ENCODE peak calls at places on chromosomes 7 and 10, in seven cellular contexts. N is AG10803, E is upper lobe of right lung, I is endothelial cell, F is type B pancreatic cell, U is fibroblast of mammary gland, Q is WTC11. B is an unnamed sample.

GRCh38 chr10:14282271-14282670 is 48.5 kb downstream of the FRMD4A start:
- DNase-seq in N (peak), E (no peak), I (no peak), F (no peak), U (peak), Q (no peak), B (peak)

GRCh38 chr7:80984619-80985018 is 65.8 kb upstream of the SEMA3C start:
- DNase-seq in N (no peak), E (no peak), I (no peak), F (no peak), U (no peak), Q (no peak), B (no peak)

GRCh38 chr10:124012066-124012465 is 81.3 kb downstream of the CHST15 start:
- DNase-seq in N (no peak), E (no peak), I (no peak), F (no peak), U (no peak), Q (no peak), B (no peak)

GRCh38 chr10:8049151-8049873 is 5.2 kb upstream of the GATA3 start:
- DNase-seq in N (no peak), E (no peak), I (no peak), F (no peak), U (no peak), Q (peak), B (no peak)

GRCh38 chr10:31926765-31927596 is 1.6 kb downstream of the ARHGAP12 start:
- DNase-seq in N (no peak), E (no peak), I (no peak), F (no peak), U (no peak), Q (no peak), B (peak)

GRCh38 chr7:93327006-93327633 is 95.0 kb downstream of the VPS50 start:
- DNase-seq in N (peak), E (no peak), I (no peak), F (no peak), U (peak), Q (no peak), B (peak)

GRCh38 chr7:94562525-94562924 is 52.9 kb downstream of the CASD1 start:
- DNase-seq in N (peak), E (no peak), I (peak), F (no peak), U (no peak), Q (no peak), B (no peak)

GRCh38 chr7:16916111-16916639 is 34.4 kb upstream of the AGR3 start:
- DNase-seq in N (peak), E (no peak), I (no peak), F (no peak), U (peak), Q (no peak), B (peak)

GRCh38 chr7:14954035-14954434 is 51.5 kb upstream of the DGKB start:
- DNase-seq in N (no peak), E (no peak), I (no peak), F (no peak), U (no peak), Q (no peak), B (peak)

GRCh38 chr10:73339436-73339835 is 19.2 kb downstream of the CFAP70 start:
- DNase-seq in N (no peak), E (no peak), I (no peak), F (no peak), U (no peak), Q (no peak), B (no peak)

GRCh38 chr7:50273870-50274269 is 30.6 kb upstream of the IKZF1 start:
- DNase-seq in N (no peak), E (no peak), I (no peak), F (no peak), U (no peak), Q (no peak), B (no peak)

GRCh38 chr10:44990302-44990655 is 10.4 kb upstream of the ZNF22 start:
- DNase-seq in N (no peak), E (no peak), I (peak), F (no peak), U (no peak), Q (peak), B (no peak)

GRCh38 chr10:92972066-92972870 is 88.3 kb upstream of the CYP26C1 start:
- DNase-seq in N (peak), E (no peak), I (no peak), F (no peak), U (peak), Q (no peak), B (peak)

GRCh38 chr10:95268438-95268837 is 22.4 kb downstream of the PDLIM1 start:
- DNase-seq in N (no peak), E (no peak), I (peak), F (peak), U (peak), Q (no peak), B (peak)

GRCh38 chr10:810351-810846 is 120.9 kb upstream of the DIP2C start:
- DNase-seq in N (peak), E (no peak), I (peak), F (no peak), U (peak), Q (no peak), B (no peak)

GRCh38 chr7:98771519-98772241 is 98.1 kb downstream of the TMEM130 start:
- DNase-seq in N (peak), E (no peak), I (no peak), F (no peak), U (peak), Q (peak), B (no peak)

GRCh38 chr7:75806560-75807307 is 6.9 kb downstream of the CCL24 start:
- DNase-seq in N (no peak), E (no peak), I (no peak), F (no peak), U (no peak), Q (no peak), B (no peak)

GRCh38 chr10:127612-128432 is 7.4 kb upstream of the ZMYND11 start:
- DNase-seq in N (no peak), E (no peak), I (peak), F (no peak), U (no peak), Q (no peak), B (no peak)

GRCh38 chr7:17722798-17723197 is 217.5 kb downstream of the SNX13 start:
- DNase-seq in N (no peak), E (no peak), I (no peak), F (no peak), U (peak), Q (no peak), B (no peak)

GRCh38 chr10:119509909-119510451 is 32.5 kb downstream of the RGS10 start:
- DNase-seq in N (peak), E (no peak), I (no peak), F (no peak), U (no peak), Q (no peak), B (no peak)

GRCh38 chr10:112209534-112210200 is 26.1 kb upstream of the GPAM start:
- DNase-seq in N (peak), E (no peak), I (no peak), F (no peak), U (peak), Q (no peak), B (peak)

GRCh38 chr10:110794808-110795207 is 76.9 kb upstream of the PDCD4 start:
- DNase-seq in N (no peak), E (no peak), I (no peak), F (no peak), U (no peak), Q (no peak), B (no peak)

GRCh38 chr10:87760195-87760905 is 57.7 kb downstream of the ATAD1 start:
- DNase-seq in N (peak), E (no peak), I (no peak), F (no peak), U (no peak), Q (no peak), B (no peak)

GRCh38 chr10:29554660-29555059 is 80.1 kb downstream of the SVIL start:
- DNase-seq in N (peak), E (no peak), I (no peak), F (no peak), U (peak), Q (no peak), B (peak)

GRCh38 chr10:111872591-111872990 is 311.0 kb downstream of the GPAM start:
- DNase-seq in N (no peak), E (no peak), I (no peak), F (no peak), U (peak), Q (no peak), B (peak)

GRCh38 chr10:52056296-52056695 is 257.8 kb upstream of the DKK1 start:
- DNase-seq in N (no peak), E (no peak), I (no peak), F (no peak), U (no peak), Q (no peak), B (no peak)

GRCh38 chr7:75559355-75559986 is 67.4 kb downstream of the SPDYE5 start:
- DNase-seq in N (no peak), E (no peak), I (no peak), F (no peak), U (no peak), Q (no peak), B (no peak)

GRCh38 chr10:119541046-119541445 is 1.5 kb downstream of the RGS10 start:
- DNase-seq in N (peak), E (no peak), I (no peak), F (no peak), U (peak), Q (no peak), B (peak)

GRCh38 chr7:47345754-47346377 is 236.0 kb downstream of the TNS3 start:
- DNase-seq in N (no peak), E (no peak), I (no peak), F (no peak), U (no peak), Q (no peak), B (no peak)

GRCh38 chr10:45424668-45425404 is 50.8 kb downstream of the ALOX5 start:
- DNase-seq in N (no peak), E (peak), I (no peak), F (no peak), U (no peak), Q (no peak), B (no peak)

GRCh38 chr10:98029149-98030092 is 1.0 kb downstream of the CRTAC1 start:
- DNase-seq in N (no peak), E (no peak), I (peak), F (no peak), U (no peak), Q (peak), B (no peak)

GRCh38 chr7:191105-192034 is 1.0 kb upstream of the FAM20C start:
- DNase-seq in N (peak), E (no peak), I (no peak), F (no peak), U (peak), Q (no peak), B (peak)

GRCh38 chr10:61284222-61284890 is 168.8 kb downstream of the TMEM26 start:
- DNase-seq in N (peak), E (no peak), I (no peak), F (no peak), U (peak), Q (no peak), B (peak)

GRCh38 chr10:118721005-118721876 is 33.5 kb downstream of the CACUL1 start:
- DNase-seq in N (peak), E (no peak), I (peak), F (no peak), U (peak), Q (peak), B (peak)

GRCh38 chr10:106825996-106826395 is 338.5 kb downstream of the SORCS1 start:
- DNase-seq in N (no peak), E (no peak), I (no peak), F (no peak), U (no peak), Q (no peak), B (no peak)

GRCh38 chr10:64115913-64116643 is 594.9 kb downstream of the REEP3 start:
- DNase-seq in N (no peak), E (no peak), I (peak), F (no peak), U (no peak), Q (peak), B (peak)
- TF ChIP-seq CTCF in N (peak), E (peak), I (no peak), F (peak), U (peak), Q (peak), B (peak)

DNA sequence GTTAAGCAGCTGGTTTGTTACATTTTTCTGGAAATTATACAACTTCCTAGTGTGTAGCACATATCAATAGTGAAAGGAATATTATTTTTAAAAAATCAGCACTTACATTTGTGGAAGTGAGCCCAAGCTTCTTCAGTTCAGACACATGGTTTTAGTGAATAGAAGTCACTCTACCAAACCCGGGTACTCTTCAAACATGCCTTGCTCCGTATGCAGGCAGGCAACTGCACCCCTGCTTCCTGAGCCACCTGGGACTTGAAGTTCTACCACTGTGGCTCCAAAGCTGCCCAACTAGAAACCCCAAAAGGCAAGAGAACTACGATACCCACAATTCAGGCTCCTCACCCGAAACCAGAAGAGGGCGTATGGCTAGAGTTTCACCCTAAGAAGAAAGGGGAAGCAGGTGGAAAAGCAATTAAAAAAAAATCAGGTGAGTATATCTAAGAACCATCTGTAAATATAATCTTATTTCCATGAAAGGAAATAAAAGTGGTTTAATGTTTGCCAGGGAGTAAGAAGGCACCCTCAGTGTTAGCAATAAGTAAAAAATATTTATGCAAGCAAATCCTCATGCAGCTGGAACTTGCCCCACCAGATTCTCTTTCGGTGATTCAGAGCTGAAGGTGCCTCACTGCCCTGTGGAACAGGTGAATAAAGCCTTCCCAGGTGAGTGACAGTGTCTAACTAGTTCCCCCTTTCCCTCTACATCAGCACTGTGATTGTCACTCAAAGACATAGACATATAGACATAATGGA is at the start of gene MACC1:
- DNase-seq in N (no peak), E (peak), I (no peak), F (no peak), U (no peak), Q (peak), B (peak)
- TF ChIP-seq CTCF in N (no peak), E (peak), I (no peak), F (no peak), U (no peak), Q (no peak), B (peak)

DNA sequence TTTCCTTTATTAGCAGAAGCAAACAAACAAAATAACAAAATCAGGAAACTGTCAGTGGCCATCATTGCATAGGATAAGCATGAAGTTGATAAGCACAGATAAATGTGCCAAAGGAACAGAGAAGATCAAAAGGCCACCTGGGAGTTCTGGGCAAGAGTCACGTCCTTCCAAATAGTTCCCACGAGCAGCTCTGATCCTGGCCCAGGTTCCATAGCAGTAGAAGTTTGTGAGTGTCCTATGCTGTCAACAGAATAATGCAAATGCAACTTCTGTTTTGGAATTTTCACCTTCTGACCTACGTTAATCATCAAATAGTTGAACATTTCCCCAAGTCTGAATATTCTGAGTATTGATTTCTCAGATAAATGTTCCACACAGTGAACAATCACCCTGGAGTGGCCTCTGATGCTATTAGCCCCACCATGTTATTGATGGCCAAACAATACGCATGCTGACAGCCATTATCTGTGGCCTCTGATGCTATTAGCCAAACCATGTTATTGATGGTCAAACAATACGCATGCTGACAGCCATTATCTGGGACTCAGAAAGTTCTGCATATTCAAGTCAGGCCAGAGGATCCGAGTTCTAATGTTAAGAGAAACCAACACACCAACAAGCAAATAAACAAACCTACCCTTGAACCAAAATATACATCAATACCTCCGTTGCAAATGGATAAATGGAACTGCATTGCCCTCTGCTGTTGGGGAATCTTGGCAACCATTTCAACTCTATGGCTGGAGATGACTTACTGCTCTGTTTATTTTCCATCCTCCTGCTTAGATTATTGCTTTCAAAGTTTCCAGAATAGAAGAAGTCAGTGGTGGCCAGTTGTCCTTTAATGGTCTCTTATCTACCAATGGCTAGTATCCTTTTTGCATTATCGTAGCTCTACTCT is 63.3 kb downstream of the MRC1 start:
- DNase-seq in N (peak), E (no peak), I (peak), F (no peak), U (peak), Q (no peak), B (peak)
- TF ChIP-seq CTCF in N (peak), E (peak), I (peak), F (peak), U (peak), Q (no peak), B (peak)

GRCh38 chr10:21517134-21517982 is 8.1 kb downstream of the SKIDA1 start:
- DNase-seq in N (peak), E (peak), I (peak), F (no peak), U (peak), Q (peak), B (peak)
- TF ChIP-seq CTCF in N (no peak), E (no peak), I (no peak), F (no peak), U (no peak), Q (no peak), B (no peak)

DNA sequence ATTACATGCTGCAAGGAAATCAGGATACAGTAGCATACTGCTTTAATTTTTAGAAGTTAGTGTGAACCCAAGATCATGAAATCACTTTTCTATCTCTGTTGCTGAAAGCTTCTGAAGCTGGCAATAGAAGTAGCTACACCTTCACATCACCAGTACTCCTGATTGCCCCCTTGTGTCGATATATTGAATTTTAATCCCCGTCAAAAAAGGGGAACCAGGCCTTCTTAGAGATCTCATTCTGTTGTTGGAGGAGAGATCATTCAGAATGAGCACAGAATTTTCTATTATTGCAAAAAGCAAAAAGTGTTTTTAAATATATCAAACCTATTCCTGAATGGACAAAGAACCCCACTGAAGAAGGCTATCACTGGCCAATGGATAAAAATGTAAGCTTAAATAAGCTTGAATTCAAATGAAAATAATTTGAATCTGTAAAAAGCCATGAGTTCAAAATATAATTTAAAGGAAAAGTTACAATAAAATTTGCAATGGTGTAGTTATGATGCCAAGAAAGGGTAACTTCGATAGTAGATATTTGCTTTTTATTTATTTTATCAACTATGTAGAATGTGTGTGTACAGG is 39.7 kb upstream of the TEX47 start:
- DNase-seq in N (peak), E (no peak), I (peak), F (no peak), U (peak), Q (no peak), B (peak)
- TF ChIP-seq CTCF in N (peak), E (peak), I (peak), F (peak), U (peak), Q (peak), B (peak)

GRCh38 chr7:66903360-66904062 is 17.5 kb upstream of the TMEM248 start:
- DNase-seq in N (no peak), E (no peak), I (no peak), F (no peak), U (no peak), Q (no peak), B (no peak)

GRCh38 chr7:66907731-66908130 is 13.3 kb upstream of the TMEM248 start:
- DNase-seq in N (no peak), E (no peak), I (no peak), F (no peak), U (no peak), Q (no peak), B (no peak)

GRCh38 chr7:66905243-66905642 is 15.8 kb upstream of the TMEM248 start:
- DNase-seq in N (no peak), E (no peak), I (no peak), F (no peak), U (no peak), Q (no peak), B (no peak)

GRCh38 chr7:66904063-66904593 is 16.9 kb upstream of the TMEM248 start:
- DNase-seq in N (no peak), E (no peak), I (no peak), F (no peak), U (no peak), Q (no peak), B (no peak)

GRCh38 chr7:66905689-66906088 is 15.3 kb upstream of the TMEM248 start:
- DNase-seq in N (no peak), E (no peak), I (no peak), F (no peak), U (no peak), Q (peak), B (no peak)
- TF ChIP-seq CTCF in N (peak), E (no peak), I (no peak), F (peak), U (peak), Q (peak), B (no peak)

GRCh38 chr7:74449809-74450397 is 3.8 kb upstream of the GTF2IRD1 start:
- DNase-seq in N (peak), E (no peak), I (peak), F (no peak), U (peak), Q (peak), B (peak)
- TF ChIP-seq CTCF in N (peak), E (peak), I (peak), F (peak), U (peak), Q (peak), B (peak)

GRCh38 chr7:155363146-155363539 is 65.5 kb downstream of the INSIG1 start:
- DNase-seq in N (no peak), E (peak), I (no peak), F (no peak), U (no peak), Q (no peak), B (no peak)

GRCh38 chr7:155362380-155363145 is 64.9 kb downstream of the INSIG1 start:
- DNase-seq in N (no peak), E (peak), I (no peak), F (no peak), U (no peak), Q (no peak), B (no peak)

GRCh38 chr7:155361947-155362346 is 64.3 kb downstream of the INSIG1 start:
- DNase-seq in N (no peak), E (peak), I (no peak), F (no peak), U (no peak), Q (no peak), B (no peak)

GRCh38 chr7:155365146-155365874 is 67.6 kb downstream of the INSIG1 start:
- DNase-seq in N (no peak), E (peak), I (no peak), F (no peak), U (no peak), Q (no peak), B (no peak)

GRCh38 chr7:155363852-155364600 is 66.3 kb downstream of the INSIG1 start:
- DNase-seq in N (no peak), E (peak), I (no peak), F (no peak), U (no peak), Q (no peak), B (no peak)
- TF ChIP-seq CTCF in N (no peak), E (no peak), I (no peak), F (no peak), U (no peak), Q (no peak), B (no peak)